ENCODE peak calls at places on chromosome 7, in six cellular contexts. H, D, I, J, Y and R are unnamed samples.

GRCh38 chr7:40658731-40659130 is 523.9 kb downstream of the SUGCT start:
- DNase-seq in H (peak), D (no peak), I (no peak), J (no peak), Y (peak), R (no peak)

GRCh38 chr7:98862716-98863420 is 6.9 kb downstream of the TMEM130 start:
- DNase-seq in H (no peak), D (no peak), I (no peak), J (no peak), Y (no peak), R (no peak)

GRCh38 chr7:5779108-5779507 is 2.4 kb downstream of the RNF216 start:
- DNase-seq in H (no peak), D (no peak), I (no peak), J (no peak), Y (no peak), R (no peak)

GRCh38 chr7:119228482-119228881 is 1004.0 kb downstream of the ANKRD7 start:
- DNase-seq in H (peak), D (no peak), I (no peak), J (no peak), Y (no peak), R (no peak)

GRCh38 chr7:138799336-138799965 is 1.5 kb upstream of the ATP6V0A4 start:
- DNase-seq in H (no peak), D (no peak), I (no peak), J (no peak), Y (no peak), R (no peak)

GRCh38 chr7:37095122-37095521 is 353.5 kb downstream of the ELMO1 start:
- DNase-seq in H (peak), D (no peak), I (no peak), J (no peak), Y (no peak), R (no peak)

GRCh38 chr7:73892003-73892975 is 31.3 kb downstream of the TMEM270 start:
- DNase-seq in H (no peak), D (peak), I (peak), J (no peak), Y (peak), R (peak)

GRCh38 chr7:2537981-2538851 is 17.1 kb downstream of the BRAT1 start:
- DNase-seq in H (no peak), D (no peak), I (peak), J (no peak), Y (no peak), R (no peak)

GRCh38 chr7:23938937-23939552 is 229.0 kb downstream of the STK31 start:
- DNase-seq in H (peak), D (no peak), I (peak), J (no peak), Y (peak), R (peak)

GRCh38 chr7:156472267-156472666 is 168.3 kb upstream of the RNF32 start:
- DNase-seq in H (no peak), D (no peak), I (no peak), J (no peak), Y (no peak), R (no peak)

GRCh38 chr7:24346129-24346528 is 62.1 kb downstream of the NPY start:
- DNase-seq in H (peak), D (no peak), I (no peak), J (no peak), Y (no peak), R (no peak)

GRCh38 chr7:111092406-111093160 is 1.7 kb downstream of the LRRN3 start:
- DNase-seq in H (no peak), D (no peak), I (no peak), J (no peak), Y (no peak), R (no peak)

GRCh38 chr7:128259131-128260056 is 18.3 kb downstream of the LEP start:
- DNase-seq in H (peak), D (no peak), I (peak), J (no peak), Y (peak), R (peak)

GRCh38 chr7:40541336-40541735 is 406.5 kb downstream of the SUGCT start:
- DNase-seq in H (no peak), D (no peak), I (no peak), J (no peak), Y (peak), R (no peak)

GRCh38 chr7:82624337-82624736 is 180.8 kb upstream of the CACNA2D1 start:
- DNase-seq in H (peak), D (no peak), I (no peak), J (no peak), Y (peak), R (no peak)

GRCh38 chr7:78587443-78588044 is 789.0 kb downstream of the PHTF2 start:
- DNase-seq in H (no peak), D (no peak), I (no peak), J (no peak), Y (peak), R (no peak)

GRCh38 chr7:120729300-120729699 is 128.6 kb downstream of the TSPAN12 start:
- DNase-seq in H (peak), D (no peak), I (peak), J (no peak), Y (peak), R (no peak)

GRCh38 chr7:131424219-131424822 is 96.6 kb downstream of the MKLN1 start:
- DNase-seq in H (peak), D (no peak), I (no peak), J (no peak), Y (peak), R (no peak)

GRCh38 chr7:159177270-159178036 is 32.8 kb upstream of the VIPR2 start:
- DNase-seq in H (no peak), D (peak), I (no peak), J (no peak), Y (no peak), R (no peak)

GRCh38 chr7:23022258-23022745 is 8.4 kb upstream of the HYCC1 start:
- DNase-seq in H (peak), D (peak), I (no peak), J (no peak), Y (peak), R (no peak)

GRCh38 chr7:102472126-102473041 is 6.3 kb downstream of the POLR2J start:
- DNase-seq in H (no peak), D (no peak), I (no peak), J (no peak), Y (no peak), R (no peak)

GRCh38 chr7:132680590-132680989 is 104.3 kb upstream of the PLXNA4 start:
- DNase-seq in H (no peak), D (no peak), I (no peak), J (no peak), Y (no peak), R (no peak)

GRCh38 chr7:140640727-140641531 is at the start of gene DENND2A:
- DNase-seq in H (peak), D (peak), I (peak), J (no peak), Y (peak), R (peak)

GRCh38 chr7:24508301-24508700 is 65.0 kb upstream of the PALS2 start:
- DNase-seq in H (no peak), D (no peak), I (no peak), J (no peak), Y (no peak), R (no peak)

GRCh38 chr7:127486654-127487053 is 94.1 kb upstream of the ZNF800 start:
- DNase-seq in H (no peak), D (no peak), I (no peak), J (no peak), Y (peak), R (no peak)

GRCh38 chr7:29780346-29780745 is 26.0 kb upstream of the WIPF3 start:
- DNase-seq in H (no peak), D (no peak), I (no peak), J (no peak), Y (no peak), R (no peak)

GRCh38 chr7:91710896-91711295 is 169.6 kb downstream of the MTERF1 start:
- DNase-seq in H (no peak), D (no peak), I (no peak), J (no peak), Y (no peak), R (no peak)

GRCh38 chr7:11328309-11328708 is 354.6 kb downstream of the PHF14 start:
- DNase-seq in H (peak), D (no peak), I (no peak), J (no peak), Y (no peak), R (no peak)

GRCh38 chr7:20307119-20307518 is 23.6 kb upstream of the ITGB8 start:
- DNase-seq in H (peak), D (no peak), I (no peak), J (no peak), Y (peak), R (no peak)

GRCh38 chr7:117997862-117998825 is 124.9 kb upstream of the CTTNBP2 start:
- DNase-seq in H (peak), D (no peak), I (no peak), J (no peak), Y (no peak), R (no peak)

GRCh38 chr7:24427048-24427447 is 143.1 kb downstream of the NPY start:
- DNase-seq in H (no peak), D (no peak), I (no peak), J (no peak), Y (no peak), R (no peak)

GRCh38 chr7:30828591-30828990 is 57.4 kb downstream of the MINDY4 start:
- DNase-seq in H (no peak), D (no peak), I (no peak), J (no peak), Y (no peak), R (no peak)

GRCh38 chr7:45178241-45179225 is 20.9 kb downstream of the RAMP3 start:
- DNase-seq in H (no peak), D (no peak), I (no peak), J (no peak), Y (no peak), R (no peak)

GRCh38 chr7:96321670-96322372 is at the start of gene SLC25A13:
- DNase-seq in H (peak), D (peak), I (peak), J (peak), Y (peak), R (peak)

GRCh38 chr7:96319444-96319843 is 2.5 kb downstream of the SLC25A13 start:
- DNase-seq in H (no peak), D (no peak), I (no peak), J (no peak), Y (no peak), R (no peak)

GRCh38 chr7:96322373-96322695 is 436 bp upstream of the SLC25A13 start:
- DNase-seq in H (no peak), D (no peak), I (no peak), J (no peak), Y (no peak), R (no peak)

GRCh38 chr7:96321041-96321669 is 743 bp downstream of the SLC25A13 start:
- DNase-seq in H (peak), D (peak), I (peak), J (peak), Y (peak), R (peak)

DNA sequence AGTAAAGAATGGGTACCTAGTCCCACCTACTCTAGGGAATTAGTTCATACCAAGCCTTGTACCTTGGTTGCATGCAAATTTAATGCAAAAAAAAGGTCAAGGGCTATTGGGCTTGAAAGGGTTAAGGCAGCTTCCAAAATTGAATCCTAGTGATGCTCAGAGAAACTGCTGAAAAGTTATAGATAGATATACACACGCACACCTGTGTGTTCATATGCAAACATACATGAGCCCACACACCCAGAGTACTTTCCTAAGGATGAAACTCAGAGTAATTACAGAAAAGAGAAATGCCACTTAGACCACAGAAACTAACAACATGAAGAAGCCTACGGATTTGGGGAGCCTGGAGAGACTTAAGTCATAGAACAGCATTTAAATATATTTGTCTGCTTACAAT is 1.5 kb downstream of the SLC25A13 start:
- DNase-seq in H (no peak), D (no peak), I (no peak), J (no peak), Y (no peak), R (no peak)
- H3K4me3 ChIP-seq in H (no peak), D (no peak), I (no peak), J (no peak), Y (no peak), R (peak)

GRCh38 chr7:18016547-18017444 is 10.8 kb downstream of the PRPS1L1 start:
- DNase-seq in H (no peak), D (no peak), I (no peak), J (no peak), Y (no peak), R (no peak)

GRCh38 chr7:18019562-18019961 is 8.1 kb downstream of the PRPS1L1 start:
- DNase-seq in H (peak), D (no peak), I (no peak), J (no peak), Y (peak), R (no peak)

GRCh38 chr7:18020138-18020715 is 7.4 kb downstream of the PRPS1L1 start:
- DNase-seq in H (no peak), D (no peak), I (no peak), J (no peak), Y (no peak), R (no peak)

GRCh38 chr7:18013936-18014335 is 13.7 kb downstream of the PRPS1L1 start:
- DNase-seq in H (peak), D (no peak), I (no peak), J (no peak), Y (peak), R (no peak)

DNA sequence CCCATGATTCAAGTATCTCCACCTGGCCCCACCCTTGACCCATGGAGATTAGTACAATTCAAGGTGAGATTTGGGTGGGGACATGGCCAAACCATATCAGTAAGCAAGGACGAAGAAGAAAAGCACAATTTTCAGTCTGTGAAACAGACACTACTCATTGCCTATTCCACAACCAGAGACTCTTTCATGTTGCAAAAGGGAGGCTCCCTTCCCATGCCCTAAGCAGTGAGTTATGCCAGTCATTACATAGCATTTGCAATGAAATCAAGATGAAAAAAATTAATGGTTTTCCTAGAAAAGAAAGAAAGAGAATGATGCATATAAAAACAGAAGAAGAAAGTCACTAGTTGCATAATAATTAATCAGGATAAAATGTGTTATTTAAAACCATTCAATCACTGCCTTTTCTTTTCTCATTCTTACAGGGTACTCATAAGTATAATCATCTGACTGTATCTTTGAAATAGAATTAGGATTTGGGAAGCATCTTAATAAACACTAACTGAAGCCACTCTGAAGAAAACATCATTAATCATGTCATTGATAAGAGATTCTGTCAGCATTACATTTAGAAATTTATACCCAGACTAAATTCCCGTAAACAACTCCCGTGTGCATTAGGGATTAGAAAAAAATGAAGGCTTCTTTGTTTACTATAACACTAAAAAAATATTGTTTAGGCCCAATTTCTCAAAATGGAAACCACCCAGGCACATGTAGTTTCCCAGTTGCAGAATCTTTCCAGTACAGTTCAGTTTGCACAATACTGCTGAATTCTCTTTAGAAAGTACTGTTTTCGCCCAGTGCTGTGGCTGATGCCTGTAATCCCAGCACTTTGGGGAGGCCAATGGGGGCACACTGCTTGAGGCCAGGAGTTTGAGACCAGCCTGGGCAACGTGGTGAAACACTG is 9.1 kb downstream of the PRPS1L1 start:
- DNase-seq in H (peak), D (no peak), I (no peak), J (no peak), Y (no peak), R (no peak)
- H3K4me3 ChIP-seq in H (no peak), D (no peak), I (no peak), J (no peak), Y (no peak), R (no peak)

GRCh38 chr7:28330384-28331070 is 81.8 kb upstream of the CREB5 start:
- DNase-seq in H (no peak), D (no peak), I (no peak), J (no peak), Y (peak), R (no peak)

GRCh38 chr7:28328822-28329615 is 83.3 kb upstream of the CREB5 start:
- DNase-seq in H (no peak), D (no peak), I (no peak), J (no peak), Y (no peak), R (no peak)

GRCh38 chr7:28332031-28332430 is 80.3 kb upstream of the CREB5 start:
- DNase-seq in H (no peak), D (no peak), I (no peak), J (no peak), Y (no peak), R (no peak)

GRCh38 chr7:28328161-28328560 is 84.2 kb upstream of the CREB5 start:
- DNase-seq in H (no peak), D (no peak), I (no peak), J (no peak), Y (no peak), R (no peak)

DNA sequence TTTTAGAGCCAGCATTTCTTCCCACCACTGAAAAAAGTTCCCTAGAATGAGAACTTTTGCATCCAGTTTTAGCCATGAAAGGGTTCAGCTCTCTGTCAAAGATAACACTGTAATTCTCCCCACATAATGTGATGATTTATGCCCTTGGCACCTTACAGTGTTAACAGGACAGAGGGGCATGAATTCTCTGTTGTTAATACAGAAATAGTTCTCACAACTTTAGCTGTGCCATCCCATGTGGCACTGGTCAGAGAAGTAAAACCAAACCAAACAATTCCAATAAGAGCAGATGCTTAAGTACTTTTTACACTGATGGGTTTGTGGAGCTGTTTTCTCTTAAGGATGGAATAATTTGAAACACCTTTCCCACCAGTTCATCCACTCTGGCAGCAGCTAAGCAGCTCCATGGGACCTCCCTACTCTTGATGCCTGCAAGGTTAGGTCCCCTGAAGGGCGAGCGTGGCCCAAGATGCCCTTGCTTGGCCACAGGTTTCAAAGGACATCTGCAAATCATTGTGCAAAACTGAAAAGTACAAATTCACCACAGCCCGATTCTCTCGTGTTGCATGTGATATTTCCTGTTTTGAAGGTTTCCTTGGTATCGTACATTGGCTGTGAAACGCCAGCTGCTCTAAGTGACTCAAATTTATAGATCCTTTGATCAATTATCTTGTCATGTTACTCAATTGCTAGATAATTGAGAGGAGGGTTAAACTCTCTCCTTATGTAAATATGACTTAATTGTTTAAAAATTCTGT is 82.5 kb upstream of the CREB5 start:
- DNase-seq in H (peak), D (no peak), I (peak), J (no peak), Y (no peak), R (no peak)
- H3K4me3 ChIP-seq in H (no peak), D (no peak), I (no peak), J (peak), Y (no peak), R (no peak)

GRCh38 chr7:50564171-50564570 is 1.0 kb downstream of the DDC start:
- DNase-seq in H (no peak), D (no peak), I (no peak), J (no peak), Y (no peak), R (no peak)
- H3K4me3 ChIP-seq in H (no peak), D (no peak), I (peak), J (no peak), Y (no peak), R (no peak)

DNA sequence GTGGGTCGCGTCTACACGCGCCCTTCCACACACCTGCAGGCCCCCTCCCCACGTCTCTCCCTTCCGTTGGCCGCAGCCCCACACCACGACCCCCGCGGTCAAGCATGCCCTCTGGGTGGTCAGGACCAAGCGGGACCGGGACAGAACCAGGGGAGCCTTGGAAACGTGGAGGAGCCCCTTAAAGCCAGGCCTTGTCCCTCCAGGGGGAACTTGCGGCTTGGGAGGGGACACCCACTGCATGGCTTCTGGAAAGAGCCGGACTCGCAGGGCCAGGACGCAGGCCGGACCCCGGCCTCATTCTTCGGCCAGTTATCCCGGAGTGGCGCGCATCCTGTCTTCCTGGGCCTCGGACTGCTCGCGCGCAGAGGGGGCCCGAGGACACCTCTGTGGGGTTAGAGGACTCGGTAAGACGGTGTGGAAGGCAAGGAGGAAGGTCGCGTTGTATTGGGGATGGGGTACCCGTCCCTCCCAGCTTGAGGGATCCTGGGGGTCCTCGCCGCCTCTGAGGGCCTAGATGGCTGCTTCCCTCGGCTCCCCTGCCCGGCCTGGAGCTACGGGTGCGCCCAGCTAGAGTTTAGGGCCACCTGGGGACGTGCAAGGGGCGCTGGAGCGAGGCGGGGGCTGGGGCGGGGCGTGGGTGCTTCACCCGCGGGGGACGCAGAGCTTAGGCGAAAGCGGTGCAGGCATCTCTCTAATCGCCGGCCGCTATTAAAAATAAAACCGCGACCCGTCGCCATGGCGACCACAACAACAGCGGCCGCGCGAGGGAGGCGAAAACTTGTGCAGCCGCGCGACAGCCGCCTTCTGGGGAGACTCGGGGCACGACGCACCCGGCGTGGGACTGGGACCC is 1.8 kb upstream of the PDGFA start:
- DNase-seq in H (peak), D (peak), I (peak), J (no peak), Y (peak), R (peak)
- H3K4me3 ChIP-seq in H (no peak), D (peak), I (peak), J (peak), Y (no peak), R (peak)